ENCODE peak calls at places on chromosomes 3 and 15, in seven cellular contexts. S is choroid plexus epithelial cell, D is adipocyte, V is NCI-H1417, E is DND-41, Y is smooth muscle cell of the brain vasculature, I is foreskin fibroblast. N is an unnamed sample.

GRCh38 chr3:37223084-37223975 is 48.9 kb upstream of the LRRFIP2 start:
- DNase-seq in S (peak; percentile 60), E (peak; percentile 64), Y (no peak), I (peak; percentile 59), V (no peak), D (no peak), N (peak; percentile 90)

GRCh38 chr3:188854395-188855149 is 317.2 kb upstream of the TPRG1 start:
- DNase-seq in E (no peak), S (peak; percentile 55), D (peak; percentile 88), V (no peak), I (peak; percentile 59), Y (no peak), N (peak; percentile 46)

GRCh38 chr3:20637729-20638128 is 451.7 kb upstream of the SGO1 start:
- DNase-seq in S (no peak), V (no peak), E (no peak), I (peak; percentile 32), Y (no peak), D (peak; percentile 21), N (no peak)

GRCh38 chr3:30904986-30905385 is 10.5 kb upstream of the GADL1 start:
- DNase-seq in E (no peak), D (peak; percentile 31), I (no peak), Y (no peak), S (no peak), V (peak; percentile 6), N (no peak)

GRCh38 chr15:26503998-26504397 is 268.9 kb downstream of the GABRB3 start:
- DNase-seq in Y (no peak), I (no peak), E (no peak), V (no peak), S (no peak), D (no peak), N (no peak)

GRCh38 chr15:83323296-83323711 is 38.8 kb upstream of the BNC1 start:
- DNase-seq in V (no peak), E (no peak), Y (peak; percentile 49), S (peak; percentile 86), D (peak; percentile 77), I (peak; percentile 94), N (peak; percentile 100)

GRCh38 chr15:37220949-37221670 is 120.8 kb upstream of the MEIS2 start:
- DNase-seq in I (no peak), V (peak; percentile 99), Y (no peak), D (no peak), S (no peak), E (no peak), N (no peak)

GRCh38 chr3:104596551-104596950 is 770.2 kb upstream of the ALCAM start:
- DNase-seq in E (peak; percentile 7), V (peak; percentile 77), S (peak; percentile 87), Y (peak; percentile 33), D (peak; percentile 64), I (peak; percentile 21), N (peak; percentile 74)

GRCh38 chr15:31216210-31216911 is 110.3 kb upstream of the KLF13 start:
- DNase-seq in E (no peak), D (peak; percentile 57), I (peak; percentile 57), S (peak; percentile 46), V (peak; percentile 93), Y (no peak), N (peak; percentile 49)

GRCh38 chr3:134149286-134149685 is 101.4 kb downstream of the RYK start:
- DNase-seq in I (no peak), E (no peak), D (no peak), S (peak; percentile 51), V (no peak), Y (no peak), N (peak; percentile 17)

GRCh38 chr15:66715736-66716667 is 14.0 kb downstream of the SMAD6 start:
- DNase-seq in I (no peak), D (no peak), S (no peak), V (no peak), Y (no peak), E (no peak), N (no peak)

GRCh38 chr3:75380276-75380771 is 283.8 kb upstream of the FRG2C start:
- DNase-seq in S (no peak), D (no peak), I (no peak), Y (no peak), V (no peak), E (no peak), N (no peak)

GRCh38 chr15:78390823-78391222 is 47.2 kb upstream of the IREB2 start:
- DNase-seq in S (no peak), D (peak; percentile 96), E (no peak), I (peak; percentile 67), V (no peak), Y (no peak), N (no peak)

GRCh38 chr15:99474981-99475753 is 90.6 kb upstream of the MEF2A start:
- DNase-seq in S (no peak), I (no peak), E (no peak), V (no peak), D (no peak), Y (no peak), N (no peak)

GRCh38 chr3:29914861-29915524 is 634.1 kb downstream of the RBMS3 start:
- DNase-seq in Y (peak; percentile 18), S (peak; percentile 62), E (no peak), I (peak; percentile 65), V (no peak), D (peak; percentile 68), N (peak; percentile 25)

GRCh38 chr3:79018671-79019136 is 749.1 kb downstream of the ROBO1 start:
- DNase-seq in V (peak; percentile 83), D (peak; percentile 87), I (peak; percentile 72), S (peak; percentile 83), Y (no peak), E (no peak), N (no peak)

GRCh38 chr3:173199568-173199967 is 58.5 kb upstream of the SPATA16 start:
- DNase-seq in S (no peak), V (no peak), D (no peak), E (no peak), Y (no peak), I (no peak), N (no peak)

GRCh38 chr3:23756206-23756840 is 49.4 kb upstream of the UBE2E1 start:
- DNase-seq in Y (no peak), S (no peak), V (no peak), I (no peak), D (no peak), E (no peak), N (no peak)

GRCh38 chr3:107198522-107199271 is 178.5 kb upstream of the CCDC54 start:
- DNase-seq in E (no peak), S (peak; percentile 65), D (peak; percentile 59), I (peak; percentile 41), Y (no peak), V (no peak), N (no peak)

GRCh38 chr3:112653881-112654300 is 12.9 kb upstream of the CCDC80 start:
- DNase-seq in Y (no peak), V (no peak), I (peak; percentile 92), S (peak; percentile 96), E (no peak), D (peak; percentile 84), N (peak; percentile 69)

GRCh38 chr3:74491874-74492273 is 122.6 kb downstream of the CNTN3 start:
- DNase-seq in S (peak; percentile 28), E (no peak), V (peak; percentile 24), I (no peak), Y (no peak), D (no peak), N (peak; percentile 42)

GRCh38 chr15:48631191-48631770 is 14.2 kb downstream of the FBN1 start:
- DNase-seq in E (no peak), I (no peak), D (no peak), S (no peak), Y (no peak), V (no peak), N (no peak)

GRCh38 chr15:98076021-98076816 is 115.7 kb downstream of the ARRDC4 start:
- DNase-seq in D (peak; percentile 44), V (no peak), Y (no peak), S (peak; percentile 54), E (no peak), I (no peak), N (peak; percentile 33)

GRCh38 chr3:23806322-23807160 is 786 bp downstream of the UBE2E1 start:
- DNase-seq in V (peak; percentile 63), I (no peak), D (peak; percentile 64), S (peak; percentile 24), E (peak; percentile 39), Y (no peak), N (no peak)

GRCh38 chr3:94896994-94897393 is 834.1 kb downstream of the NSUN3 start:
- DNase-seq in V (peak; percentile 67), E (no peak), D (no peak), S (no peak), Y (no peak), I (no peak), N (no peak)

GRCh38 chr3:186824430-186825139 is 17.9 kb upstream of the ADIPOQ start:
- DNase-seq in S (no peak), I (no peak), D (no peak), E (no peak), Y (no peak), V (peak; percentile 100), N (no peak)

GRCh38 chr3:12270976-12271375 is 17.9 kb upstream of the PPARG start:
- DNase-seq in S (no peak), I (no peak), V (no peak), Y (no peak), E (no peak), D (no peak), N (no peak)

GRCh38 chr3:25150199-25150598 is 277.9 kb upstream of the RARB start:
- DNase-seq in E (no peak), I (no peak), V (no peak), D (no peak), Y (no peak), S (no peak), N (no peak)

GRCh38 chr3:46520531-46520930 is 22.8 kb downstream of the RTP3 start:
- DNase-seq in S (no peak), V (no peak), E (no peak), I (no peak), Y (no peak), D (no peak), N (no peak)

GRCh38 chr3:29426302-29427226 is 145.7 kb downstream of the RBMS3 start:
- DNase-seq in E (no peak), S (peak; percentile 28), V (peak; percentile 93), D (peak; percentile 52), Y (no peak), I (no peak), N (peak; percentile 13)

GRCh38 chr15:41104234-41104633 is 11.8 kb downstream of the INO80 start:
- DNase-seq in Y (no peak), D (peak; percentile 88), I (peak; percentile 50), E (no peak), S (peak; percentile 66), V (no peak), N (peak; percentile 11)

GRCh38 chr3:64902991-64903390 is 215.2 kb upstream of the ADAMTS9 start:
- DNase-seq in V (no peak), E (no peak), S (peak; percentile 69), I (no peak), Y (no peak), D (peak; percentile 74), N (no peak)